ENCODE peak calls at places on chromosomes 2 and 18, in six cellular contexts. One of them, this sample, is unnamed.

GRCh38 chr2:171598713-171599319 is 76.5 kb downstream of the CYBRD1 start:
- DNase-seq in HTR-8/SVneo: peak; percentile 85
- DNase-seq in B cell: peak; percentile 63
- DNase-seq in cardiac muscle cell: peak; percentile 81
- DNase-seq in A673: peak; percentile 80
- DNase-seq in NCI-H345: peak; percentile 73
- DNase-seq in this sample: peak; percentile 31

GRCh38 chr18:33116376-33116775 is 324.1 kb downstream of the CCDC178 start:
- DNase-seq in B cell: no peak
- DNase-seq in NCI-H345: peak; percentile 86
- DNase-seq in A673: peak; percentile 12
- DNase-seq in HTR-8/SVneo: no peak
- DNase-seq in cardiac muscle cell: peak; percentile 1
- DNase-seq in this sample: no peak

GRCh38 chr18:22223263-22223960 is 54.0 kb downstream of the GATA6 start:
- DNase-seq in NCI-H345: peak; percentile 2
- DNase-seq in B cell: no peak
- DNase-seq in cardiac muscle cell: peak; percentile 81
- DNase-seq in A673: no peak
- DNase-seq in HTR-8/SVneo: peak; percentile 89
- DNase-seq in this sample: no peak

GRCh38 chr2:48227617-48228344 is 302.2 kb upstream of the STON1 start:
- DNase-seq in HTR-8/SVneo: no peak
- DNase-seq in NCI-H345: no peak
- DNase-seq in B cell: peak; percentile 14
- DNase-seq in cardiac muscle cell: no peak
- DNase-seq in A673: no peak
- DNase-seq in this sample: no peak

GRCh38 chr2:152520759-152521158 is 185.8 kb downstream of the FMNL2 start:
- DNase-seq in NCI-H345: no peak
- DNase-seq in B cell: no peak
- DNase-seq in A673: no peak
- DNase-seq in HTR-8/SVneo: no peak
- DNase-seq in cardiac muscle cell: no peak
- DNase-seq in this sample: no peak

GRCh38 chr2:119289642-119290041 is 66.0 kb downstream of the STEAP3 start:
- DNase-seq in A673: no peak
- DNase-seq in NCI-H345: no peak
- DNase-seq in cardiac muscle cell: peak; percentile 6
- DNase-seq in B cell: no peak
- DNase-seq in HTR-8/SVneo: no peak
- DNase-seq in this sample: no peak

GRCh38 chr2:159744363-159744762 is 32.1 kb downstream of the MARCHF7 start:
- DNase-seq in HTR-8/SVneo: peak; percentile 6
- DNase-seq in cardiac muscle cell: peak; percentile 88
- DNase-seq in NCI-H345: no peak
- DNase-seq in A673: peak; percentile 39
- DNase-seq in B cell: no peak
- DNase-seq in this sample: no peak

GRCh38 chr2:239253264-239253663 is 147.6 kb downstream of the HDAC4 start:
- DNase-seq in A673: no peak
- DNase-seq in B cell: peak; percentile 69
- DNase-seq in NCI-H345: no peak
- DNase-seq in HTR-8/SVneo: no peak
- DNase-seq in cardiac muscle cell: no peak
- DNase-seq in this sample: no peak

GRCh38 chr2:147641644-147642043 is 203.2 kb upstream of the ACVR2A start:
- DNase-seq in A673: no peak
- DNase-seq in NCI-H345: no peak
- DNase-seq in B cell: no peak
- DNase-seq in HTR-8/SVneo: no peak
- DNase-seq in cardiac muscle cell: peak; percentile 55
- DNase-seq in this sample: no peak

GRCh38 chr2:38277245-38278119 is 99.6 kb downstream of the ATL2 start:
- DNase-seq in A673: peak; percentile 61
- DNase-seq in B cell: no peak
- DNase-seq in HTR-8/SVneo: no peak
- DNase-seq in cardiac muscle cell: no peak
- DNase-seq in NCI-H345: no peak
- DNase-seq in this sample: no peak

GRCh38 chr2:75561566-75562512 is 1.1 kb upstream of the EVA1A start:
- DNase-seq in HTR-8/SVneo: no peak
- DNase-seq in B cell: no peak
- DNase-seq in cardiac muscle cell: peak; percentile 8
- DNase-seq in A673: no peak
- DNase-seq in NCI-H345: no peak
- DNase-seq in this sample: no peak